ENCODE peak calls at places on chromosomes 7 and 10, in seven cellular contexts. One of them, this sample, is unnamed.

GRCh38 chr10:80552151-80552646 is 14.5 kb downstream of the SH2D4B start:
- DNase-seq in activated CD4-positive, alpha-beta T cell treated with anti-CD3 and anti-CD28 coated beads, Interleukin-2, amount 50 U/mL, for 1 hour: no peak
- DNase-seq in stimulated activated CD4-positive, alpha-beta T cell treated with anti-CD3 and anti-CD28 coated beads, Interleukin-12 subunit alpha, Interleukin-12 subunit beta, amount 100 ng/mL, for 48 hours: no peak
- DNase-seq in GM19239: no peak
- DNase-seq in GM03348: no peak
- DNase-seq in fibroblast of lung: no peak
- DNase-seq in stimulated activated CD8-positive, alpha-beta memory T cell treated with anti-CD3 and anti-CD28 coated beads, Interleukin-7, amount 100 ng/mL, for 48 hours: no peak
- DNase-seq in this sample: no peak

GRCh38 chr7:47271749-47272148 is 310.2 kb downstream of the TNS3 start:
- DNase-seq in activated CD4-positive, alpha-beta T cell treated with anti-CD3 and anti-CD28 coated beads, Interleukin-2, amount 50 U/mL, for 1 hour: no peak
- DNase-seq in stimulated activated CD4-positive, alpha-beta T cell treated with anti-CD3 and anti-CD28 coated beads, Interleukin-12 subunit alpha, Interleukin-12 subunit beta, amount 100 ng/mL, for 48 hours: no peak
- DNase-seq in GM19239: no peak
- DNase-seq in GM03348: no peak
- DNase-seq in fibroblast of lung: peak; percentile 59
- DNase-seq in stimulated activated CD8-positive, alpha-beta memory T cell treated with anti-CD3 and anti-CD28 coated beads, Interleukin-7, amount 100 ng/mL, for 48 hours: no peak
- DNase-seq in this sample: no peak

GRCh38 chr7:138848056-138848975 is 50.3 kb upstream of the ATP6V0A4 start:
- DNase-seq in activated CD4-positive, alpha-beta T cell treated with anti-CD3 and anti-CD28 coated beads, Interleukin-2, amount 50 U/mL, for 1 hour: no peak
- DNase-seq in stimulated activated CD4-positive, alpha-beta T cell treated with anti-CD3 and anti-CD28 coated beads, Interleukin-12 subunit alpha, Interleukin-12 subunit beta, amount 100 ng/mL, for 48 hours: no peak
- DNase-seq in GM19239: no peak
- DNase-seq in GM03348: no peak
- DNase-seq in fibroblast of lung: peak; percentile 62
- DNase-seq in stimulated activated CD8-positive, alpha-beta memory T cell treated with anti-CD3 and anti-CD28 coated beads, Interleukin-7, amount 100 ng/mL, for 48 hours: no peak
- DNase-seq in this sample: no peak

GRCh38 chr7:115356139-115356746 is 434.3 kb downstream of the MDFIC start:
- DNase-seq in activated CD4-positive, alpha-beta T cell treated with anti-CD3 and anti-CD28 coated beads, Interleukin-2, amount 50 U/mL, for 1 hour: no peak
- DNase-seq in stimulated activated CD4-positive, alpha-beta T cell treated with anti-CD3 and anti-CD28 coated beads, Interleukin-12 subunit alpha, Interleukin-12 subunit beta, amount 100 ng/mL, for 48 hours: no peak
- DNase-seq in GM19239: no peak
- DNase-seq in GM03348: peak; percentile 8
- DNase-seq in fibroblast of lung: peak; percentile 13
- DNase-seq in stimulated activated CD8-positive, alpha-beta memory T cell treated with anti-CD3 and anti-CD28 coated beads, Interleukin-7, amount 100 ng/mL, for 48 hours: no peak
- DNase-seq in this sample: peak; percentile 12

GRCh38 chr7:141053626-141054025 is 20.2 kb upstream of the TMEM178B start:
- DNase-seq in activated CD4-positive, alpha-beta T cell treated with anti-CD3 and anti-CD28 coated beads, Interleukin-2, amount 50 U/mL, for 1 hour: peak; percentile 49
- DNase-seq in stimulated activated CD4-positive, alpha-beta T cell treated with anti-CD3 and anti-CD28 coated beads, Interleukin-12 subunit alpha, Interleukin-12 subunit beta, amount 100 ng/mL, for 48 hours: no peak
- DNase-seq in GM19239: no peak
- DNase-seq in GM03348: no peak
- DNase-seq in fibroblast of lung: no peak
- DNase-seq in stimulated activated CD8-positive, alpha-beta memory T cell treated with anti-CD3 and anti-CD28 coated beads, Interleukin-7, amount 100 ng/mL, for 48 hours: no peak
- DNase-seq in this sample: peak; percentile 79

GRCh38 chr7:24826662-24827020 is 69.4 kb upstream of the GSDME start:
- DNase-seq in activated CD4-positive, alpha-beta T cell treated with anti-CD3 and anti-CD28 coated beads, Interleukin-2, amount 50 U/mL, for 1 hour: no peak
- DNase-seq in stimulated activated CD4-positive, alpha-beta T cell treated with anti-CD3 and anti-CD28 coated beads, Interleukin-12 subunit alpha, Interleukin-12 subunit beta, amount 100 ng/mL, for 48 hours: no peak
- DNase-seq in GM19239: no peak
- DNase-seq in GM03348: no peak
- DNase-seq in fibroblast of lung: peak; percentile 77
- DNase-seq in stimulated activated CD8-positive, alpha-beta memory T cell treated with anti-CD3 and anti-CD28 coated beads, Interleukin-7, amount 100 ng/mL, for 48 hours: no peak
- DNase-seq in this sample: peak; percentile 52

GRCh38 chr10:111139567-111139966 is 62.7 kb downstream of the ADRA2A start:
- DNase-seq in activated CD4-positive, alpha-beta T cell treated with anti-CD3 and anti-CD28 coated beads, Interleukin-2, amount 50 U/mL, for 1 hour: no peak
- DNase-seq in stimulated activated CD4-positive, alpha-beta T cell treated with anti-CD3 and anti-CD28 coated beads, Interleukin-12 subunit alpha, Interleukin-12 subunit beta, amount 100 ng/mL, for 48 hours: no peak
- DNase-seq in GM19239: no peak
- DNase-seq in GM03348: no peak
- DNase-seq in fibroblast of lung: no peak
- DNase-seq in stimulated activated CD8-positive, alpha-beta memory T cell treated with anti-CD3 and anti-CD28 coated beads, Interleukin-7, amount 100 ng/mL, for 48 hours: no peak
- DNase-seq in this sample: no peak

GRCh38 chr7:101602484-101603241 is 26.4 kb downstream of the MYL10 start:
- DNase-seq in activated CD4-positive, alpha-beta T cell treated with anti-CD3 and anti-CD28 coated beads, Interleukin-2, amount 50 U/mL, for 1 hour: peak; percentile 69
- DNase-seq in stimulated activated CD4-positive, alpha-beta T cell treated with anti-CD3 and anti-CD28 coated beads, Interleukin-12 subunit alpha, Interleukin-12 subunit beta, amount 100 ng/mL, for 48 hours: peak; percentile 65
- DNase-seq in GM19239: peak; percentile 60
- DNase-seq in GM03348: peak; percentile 89
- DNase-seq in fibroblast of lung: peak; percentile 52
- DNase-seq in stimulated activated CD8-positive, alpha-beta memory T cell treated with anti-CD3 and anti-CD28 coated beads, Interleukin-7, amount 100 ng/mL, for 48 hours: peak; percentile 22
- DNase-seq in this sample: peak; percentile 26

GRCh38 chr10:121188005-121188404 is 336.8 kb downstream of the WDR11 start:
- DNase-seq in activated CD4-positive, alpha-beta T cell treated with anti-CD3 and anti-CD28 coated beads, Interleukin-2, amount 50 U/mL, for 1 hour: no peak
- DNase-seq in stimulated activated CD4-positive, alpha-beta T cell treated with anti-CD3 and anti-CD28 coated beads, Interleukin-12 subunit alpha, Interleukin-12 subunit beta, amount 100 ng/mL, for 48 hours: no peak
- DNase-seq in GM19239: no peak
- DNase-seq in GM03348: no peak
- DNase-seq in fibroblast of lung: no peak
- DNase-seq in stimulated activated CD8-positive, alpha-beta memory T cell treated with anti-CD3 and anti-CD28 coated beads, Interleukin-7, amount 100 ng/mL, for 48 hours: no peak
- DNase-seq in this sample: no peak

GRCh38 chr10:19302117-19302516 is 253.5 kb downstream of the MALRD1 start:
- DNase-seq in activated CD4-positive, alpha-beta T cell treated with anti-CD3 and anti-CD28 coated beads, Interleukin-2, amount 50 U/mL, for 1 hour: no peak
- DNase-seq in stimulated activated CD4-positive, alpha-beta T cell treated with anti-CD3 and anti-CD28 coated beads, Interleukin-12 subunit alpha, Interleukin-12 subunit beta, amount 100 ng/mL, for 48 hours: no peak
- DNase-seq in GM19239: no peak
- DNase-seq in GM03348: no peak
- DNase-seq in fibroblast of lung: peak; percentile 92
- DNase-seq in stimulated activated CD8-positive, alpha-beta memory T cell treated with anti-CD3 and anti-CD28 coated beads, Interleukin-7, amount 100 ng/mL, for 48 hours: no peak
- DNase-seq in this sample: no peak

GRCh38 chr7:159154243-159154642 is 9.6 kb upstream of the VIPR2 start:
- DNase-seq in activated CD4-positive, alpha-beta T cell treated with anti-CD3 and anti-CD28 coated beads, Interleukin-2, amount 50 U/mL, for 1 hour: no peak
- DNase-seq in stimulated activated CD4-positive, alpha-beta T cell treated with anti-CD3 and anti-CD28 coated beads, Interleukin-12 subunit alpha, Interleukin-12 subunit beta, amount 100 ng/mL, for 48 hours: no peak
- DNase-seq in GM19239: no peak
- DNase-seq in GM03348: no peak
- DNase-seq in fibroblast of lung: no peak
- DNase-seq in stimulated activated CD8-positive, alpha-beta memory T cell treated with anti-CD3 and anti-CD28 coated beads, Interleukin-7, amount 100 ng/mL, for 48 hours: no peak
- DNase-seq in this sample: no peak

GRCh38 chr10:109978481-109978880 is 29.3 kb upstream of the ADD3 start:
- DNase-seq in activated CD4-positive, alpha-beta T cell treated with anti-CD3 and anti-CD28 coated beads, Interleukin-2, amount 50 U/mL, for 1 hour: peak; percentile 67
- DNase-seq in stimulated activated CD4-positive, alpha-beta T cell treated with anti-CD3 and anti-CD28 coated beads, Interleukin-12 subunit alpha, Interleukin-12 subunit beta, amount 100 ng/mL, for 48 hours: peak; percentile 54
- DNase-seq in GM19239: peak; percentile 20
- DNase-seq in GM03348: peak; percentile 36
- DNase-seq in fibroblast of lung: peak; percentile 54
- DNase-seq in stimulated activated CD8-positive, alpha-beta memory T cell treated with anti-CD3 and anti-CD28 coated beads, Interleukin-7, amount 100 ng/mL, for 48 hours: no peak
- DNase-seq in this sample: peak; percentile 61

GRCh38 chr7:30594055-30594539 is 581 bp upstream of the GARS1 start:
- DNase-seq in activated CD4-positive, alpha-beta T cell treated with anti-CD3 and anti-CD28 coated beads, Interleukin-2, amount 50 U/mL, for 1 hour: peak; percentile 33
- DNase-seq in stimulated activated CD4-positive, alpha-beta T cell treated with anti-CD3 and anti-CD28 coated beads, Interleukin-12 subunit alpha, Interleukin-12 subunit beta, amount 100 ng/mL, for 48 hours: peak; percentile 26
- DNase-seq in GM19239: peak; percentile 38
- DNase-seq in GM03348: peak; percentile 61
- DNase-seq in fibroblast of lung: peak; percentile 38
- DNase-seq in stimulated activated CD8-positive, alpha-beta memory T cell treated with anti-CD3 and anti-CD28 coated beads, Interleukin-7, amount 100 ng/mL, for 48 hours: peak; percentile 16
- DNase-seq in this sample: no peak

GRCh38 chr7:90952649-90952991 is 311.6 kb upstream of the FZD1 start:
- DNase-seq in activated CD4-positive, alpha-beta T cell treated with anti-CD3 and anti-CD28 coated beads, Interleukin-2, amount 50 U/mL, for 1 hour: no peak
- DNase-seq in stimulated activated CD4-positive, alpha-beta T cell treated with anti-CD3 and anti-CD28 coated beads, Interleukin-12 subunit alpha, Interleukin-12 subunit beta, amount 100 ng/mL, for 48 hours: no peak
- DNase-seq in GM19239: no peak
- DNase-seq in GM03348: no peak
- DNase-seq in fibroblast of lung: peak; percentile 23
- DNase-seq in stimulated activated CD8-positive, alpha-beta memory T cell treated with anti-CD3 and anti-CD28 coated beads, Interleukin-7, amount 100 ng/mL, for 48 hours: no peak
- DNase-seq in this sample: no peak

GRCh38 chr7:45086348-45087065 is 2.3 kb downstream of the NACAD start:
- DNase-seq in activated CD4-positive, alpha-beta T cell treated with anti-CD3 and anti-CD28 coated beads, Interleukin-2, amount 50 U/mL, for 1 hour: no peak
- DNase-seq in stimulated activated CD4-positive, alpha-beta T cell treated with anti-CD3 and anti-CD28 coated beads, Interleukin-12 subunit alpha, Interleukin-12 subunit beta, amount 100 ng/mL, for 48 hours: no peak
- DNase-seq in GM19239: no peak
- DNase-seq in GM03348: no peak
- DNase-seq in fibroblast of lung: no peak
- DNase-seq in stimulated activated CD8-positive, alpha-beta memory T cell treated with anti-CD3 and anti-CD28 coated beads, Interleukin-7, amount 100 ng/mL, for 48 hours: no peak
- DNase-seq in this sample: no peak

GRCh38 chr10:92595505-92595904 is 2.6 kb downstream of the KIF11 start:
- DNase-seq in activated CD4-positive, alpha-beta T cell treated with anti-CD3 and anti-CD28 coated beads, Interleukin-2, amount 50 U/mL, for 1 hour: no peak
- DNase-seq in stimulated activated CD4-positive, alpha-beta T cell treated with anti-CD3 and anti-CD28 coated beads, Interleukin-12 subunit alpha, Interleukin-12 subunit beta, amount 100 ng/mL, for 48 hours: no peak
- DNase-seq in GM19239: no peak
- DNase-seq in GM03348: no peak
- DNase-seq in fibroblast of lung: no peak
- DNase-seq in stimulated activated CD8-positive, alpha-beta memory T cell treated with anti-CD3 and anti-CD28 coated beads, Interleukin-7, amount 100 ng/mL, for 48 hours: no peak
- DNase-seq in this sample: no peak

GRCh38 chr10:60032723-60033122 is 126.4 kb upstream of the CCDC6 start:
- DNase-seq in activated CD4-positive, alpha-beta T cell treated with anti-CD3 and anti-CD28 coated beads, Interleukin-2, amount 50 U/mL, for 1 hour: peak; percentile 14
- DNase-seq in stimulated activated CD4-positive, alpha-beta T cell treated with anti-CD3 and anti-CD28 coated beads, Interleukin-12 subunit alpha, Interleukin-12 subunit beta, amount 100 ng/mL, for 48 hours: peak; percentile 29
- DNase-seq in GM19239: peak; percentile 14
- DNase-seq in GM03348: peak; percentile 50
- DNase-seq in fibroblast of lung: peak; percentile 37
- DNase-seq in stimulated activated CD8-positive, alpha-beta memory T cell treated with anti-CD3 and anti-CD28 coated beads, Interleukin-7, amount 100 ng/mL, for 48 hours: no peak
- DNase-seq in this sample: peak; percentile 1

GRCh38 chr10:15123749-15124184 is 26.6 kb downstream of the RPP38 start:
- DNase-seq in activated CD4-positive, alpha-beta T cell treated with anti-CD3 and anti-CD28 coated beads, Interleukin-2, amount 50 U/mL, for 1 hour: no peak
- DNase-seq in stimulated activated CD4-positive, alpha-beta T cell treated with anti-CD3 and anti-CD28 coated beads, Interleukin-12 subunit alpha, Interleukin-12 subunit beta, amount 100 ng/mL, for 48 hours: no peak
- DNase-seq in GM19239: no peak
- DNase-seq in GM03348: peak; percentile 48
- DNase-seq in fibroblast of lung: peak; percentile 90
- DNase-seq in stimulated activated CD8-positive, alpha-beta memory T cell treated with anti-CD3 and anti-CD28 coated beads, Interleukin-7, amount 100 ng/mL, for 48 hours: no peak
- DNase-seq in this sample: peak; percentile 49

This sample was measured in CD4-positive, CD25-positive, alpha-beta regulatory T cell.